ENCODE peak calls at places on chromosomes 11 and 22, in seven cellular contexts. S is HAP-1, T is body of pancreas, W is adipocyte, R is choroid plexus epithelial cell, C is heart left ventricle, L is lower lobe of right lung. Z is an unnamed sample.

GRCh38 chr11:12042215-12042676 is 33.8 kb upstream of the DKK3 start:
- DNase-seq in T (no peak), R (peak), S (no peak), L (no peak), W (peak), C (no peak), Z (peak)

GRCh38 chr11:87324817-87325489 is 287.2 kb downstream of the TMEM135 start:
- DNase-seq in L (no peak), C (no peak), R (peak), W (no peak), T (no peak), S (no peak), Z (no peak)

GRCh38 chr11:76688146-76688545 is 17.6 kb upstream of the LRRC32 start:
- DNase-seq in R (no peak), C (no peak), S (no peak), L (no peak), T (no peak), W (no peak), Z (no peak)

GRCh38 chr11:77407613-77408012 is 66.3 kb downstream of the PAK1 start:
- DNase-seq in C (no peak), L (no peak), W (peak), S (no peak), T (peak), R (peak), Z (peak)

GRCh38 chr11:2983908-2984307 is 8.2 kb downstream of the NAP1L4 start:
- DNase-seq in W (no peak), C (no peak), R (no peak), L (no peak), S (no peak), T (no peak), Z (no peak)

GRCh38 chr11:17277024-17277584 is 565 bp downstream of the NUCB2 start:
- DNase-seq in C (no peak), L (no peak), S (no peak), T (no peak), W (peak), R (peak), Z (peak)

GRCh38 chr11:445765-446588 is 4.1 kb upstream of the PTDSS2 start:
- DNase-seq in R (no peak), S (no peak), C (no peak), L (peak), W (no peak), T (no peak), Z (no peak)

GRCh38 chr11:76287227-76287626 is 80.9 kb upstream of the WNT11 start:
- DNase-seq in L (no peak), T (no peak), W (no peak), R (no peak), S (no peak), C (no peak), Z (no peak)

GRCh38 chr11:11189501-11189900 is 163.5 kb downstream of the CSNK2A3 start:
- DNase-seq in R (no peak), L (no peak), W (no peak), T (no peak), C (no peak), S (no peak), Z (no peak)

GRCh38 chr11:119572481-119573424 is 149.8 kb upstream of the THY1 start:
- DNase-seq in S (no peak), C (no peak), T (no peak), L (no peak), R (no peak), W (no peak), Z (no peak)

GRCh38 chr11:9735236-9735635 is 71.4 kb downstream of the SWAP70 start:
- DNase-seq in S (no peak), W (no peak), T (no peak), L (no peak), R (no peak), C (no peak), Z (no peak)

GRCh38 chr22:48613566-48614200 is 1214.0 kb downstream of the BRD1 start:
- DNase-seq in S (no peak), T (no peak), W (no peak), C (no peak), R (no peak), L (no peak), Z (no peak)

GRCh38 chr11:30586251-30587144 is at the start of gene MPPED2:
- DNase-seq in S (peak), L (peak), R (peak), T (peak), C (peak), W (no peak), Z (no peak)

GRCh38 chr22:41524809-41525449 is 19.3 kb downstream of the POLR3H start:
- DNase-seq in S (no peak), R (peak), T (no peak), W (no peak), L (no peak), C (no peak), Z (no peak)

GRCh38 chr11:117795726-117796455 is 1.1 kb downstream of the DSCAML1 start:
- DNase-seq in S (no peak), T (no peak), L (no peak), W (no peak), R (no peak), C (no peak), Z (no peak)
- H3K4me3 ChIP-seq in S (no peak), T (no peak), L (peak), W (no peak), R (no peak), C (peak), Z (no peak)

GRCh38 chr22:45280995-45281394 is 3.8 kb upstream of the UPK3A start:
- DNase-seq in S (no peak), T (no peak), L (no peak), R (no peak), W (no peak), C (no peak), Z (no peak)

GRCh38 chr22:45285431-45286058 is 796 bp downstream of the UPK3A start:
- DNase-seq in L (no peak), R (no peak), S (no peak), W (no peak), T (no peak), C (no peak), Z (no peak)

GRCh38 chr22:45286854-45287551 is 2.3 kb downstream of the UPK3A start:
- DNase-seq in C (no peak), R (no peak), S (no peak), L (no peak), T (no peak), W (no peak), Z (no peak)

GRCh38 chr22:45280583-45280972 is 4.2 kb upstream of the UPK3A start:
- DNase-seq in L (no peak), S (no peak), T (no peak), C (no peak), R (no peak), W (no peak), Z (no peak)

GRCh38 chr22:45284705-45285305 is at the start of gene UPK3A:
- DNase-seq in L (peak), R (no peak), T (peak), W (peak), S (peak), C (peak), Z (no peak)
- H3K4me3 ChIP-seq in L (peak), R (peak), T (no peak), W (peak), S (no peak), C (peak), Z (no peak)

GRCh38 chr11:20125927-20126326 is 34.3 kb downstream of the DBX1 start:
- DNase-seq in T (no peak), R (peak), L (no peak), C (no peak), W (peak), S (no peak), Z (peak)
- H3K4me3 ChIP-seq in T (no peak), R (no peak), L (no peak), C (no peak), W (no peak), S (no peak), Z (no peak)

GRCh38 chr11:48261600-48261999 is 2.1 kb upstream of the OR4X1 start:
- DNase-seq in C (no peak), S (no peak), R (no peak), W (no peak), L (no peak), T (no peak), Z (no peak)
- H3K4me3 ChIP-seq in C (no peak), S (no peak), R (no peak), W (no peak), L (no peak), T (no peak), Z (no peak)

GRCh38 chr11:71525188-71525937 is 1.7 kb upstream of the KRTAP5-7 start:
- DNase-seq in W (no peak), T (no peak), R (no peak), S (no peak), L (no peak), C (no peak), Z (no peak)

GRCh38 chr11:71518506-71519471 is 8.3 kb upstream of the KRTAP5-7 start:
- DNase-seq in W (no peak), T (no peak), L (no peak), R (no peak), C (no peak), S (no peak), Z (no peak)

GRCh38 chr11:71519546-71519945 is 7.5 kb upstream of the KRTAP5-7 start:
- DNase-seq in W (no peak), T (no peak), R (no peak), L (no peak), S (no peak), C (no peak), Z (no peak)
- H3K4me3 ChIP-seq in W (no peak), T (no peak), R (no peak), L (no peak), S (no peak), C (no peak), Z (no peak)

GRCh38 chr11:118226294-118226693 is 1.5 kb upstream of the JAML start:
- DNase-seq in T (no peak), W (no peak), L (peak), C (no peak), S (no peak), R (no peak), Z (no peak)

GRCh38 chr11:118223576-118223975 is 1.2 kb downstream of the JAML start:
- DNase-seq in S (no peak), T (no peak), L (no peak), R (no peak), C (no peak), W (no peak), Z (no peak)

GRCh38 chr11:118222437-118222836 is 2.4 kb downstream of the JAML start:
- DNase-seq in L (no peak), S (no peak), W (no peak), R (no peak), T (no peak), C (no peak), Z (no peak)

GRCh38 chr11:118224512-118225180 is at the start of gene JAML:
- DNase-seq in R (no peak), W (no peak), L (no peak), S (no peak), T (no peak), C (no peak), Z (no peak)

DNA sequence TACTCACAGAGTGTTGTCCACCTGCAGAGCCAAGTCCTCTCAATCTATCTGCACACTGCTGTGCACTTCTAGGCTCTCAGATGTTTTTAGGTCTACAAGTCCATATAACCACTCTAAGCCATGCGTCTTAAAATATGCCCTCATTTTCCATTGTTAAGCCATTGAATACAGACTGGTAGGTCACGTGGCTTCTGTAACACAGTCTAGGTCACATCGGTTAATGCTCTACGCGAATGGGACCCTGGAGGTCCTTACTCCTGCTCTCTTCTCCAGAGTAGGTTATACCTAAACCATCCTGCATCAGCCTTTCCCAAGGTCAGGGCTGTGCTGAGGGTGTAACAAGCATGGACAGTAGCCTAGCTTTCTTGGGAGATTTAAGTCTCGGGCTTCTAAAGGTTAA is 819 bp downstream of the JAML start:
- DNase-seq in S (no peak), R (no peak), W (no peak), T (no peak), C (no peak), L (no peak), Z (no peak)
- H3K4me3 ChIP-seq in S (no peak), R (no peak), W (no peak), T (no peak), C (peak), L (peak), Z (no peak)

Z was measured in fibroblast of pulmonary artery.